ENCODE peak calls at places on chromosome 10, in six cellular contexts. C is hepatocyte; A is lower leg skin; E is fibroblast of lung; O is effector memory CD4-positive, alpha-beta T cell; P is spleen. B is an unnamed sample.

GRCh38 chr10:80509403-80510161 is 28.1 kb upstream of the SH2D4B start:
- DNase-seq in C (no peak), A (no peak), E (peak), O (no peak), P (peak), B (peak)

GRCh38 chr10:94349327-94349726 is 13.4 kb downstream of the NOC3L start:
- DNase-seq in C (no peak), A (no peak), E (no peak), O (no peak), P (no peak), B (no peak)

GRCh38 chr10:23976285-23976684 is 232.7 kb upstream of the KIAA1217 start:
- DNase-seq in C (no peak), A (no peak), E (no peak), O (no peak), P (no peak), B (no peak)

GRCh38 chr10:454860-455259 is 234.6 kb downstream of the DIP2C start:
- DNase-seq in C (peak), A (peak), E (peak), O (no peak), P (no peak), B (peak)

GRCh38 chr10:34539533-34540315 is 275.4 kb downstream of the PARD3 start:
- DNase-seq in C (peak), A (no peak), E (peak), O (no peak), P (no peak), B (peak)

GRCh38 chr10:23780331-23780730 is 341.5 kb downstream of the OTUD1 start:
- DNase-seq in C (no peak), A (no peak), E (no peak), O (no peak), P (no peak), B (no peak)

GRCh38 chr10:18681366-18681765 is 22.1 kb downstream of the ARL5B start:
- DNase-seq in C (no peak), A (no peak), E (peak), O (no peak), P (no peak), B (no peak)

GRCh38 chr10:92990615-92991014 is 70.0 kb upstream of the CYP26C1 start:
- DNase-seq in C (peak), A (no peak), E (no peak), O (no peak), P (no peak), B (no peak)

GRCh38 chr10:120688928-120689327 is 162.2 kb upstream of the WDR11 start:
- DNase-seq in C (no peak), A (no peak), E (no peak), O (no peak), P (no peak), B (no peak)

GRCh38 chr10:22655312-22655973 is 58.9 kb downstream of the PIP4K2A start:
- DNase-seq in C (peak), A (no peak), E (peak), O (no peak), P (no peak), B (peak)

GRCh38 chr10:108868881-108869280 is 1054.4 kb downstream of the XPNPEP1 start:
- DNase-seq in C (no peak), A (no peak), E (no peak), O (no peak), P (no peak), B (no peak)

GRCh38 chr10:100805543-100806355 is 60.4 kb downstream of the PAX2 start:
- DNase-seq in C (no peak), A (no peak), E (no peak), O (no peak), P (no peak), B (no peak)
- H3K4me3 ChIP-seq in C (no peak), A (no peak), E (no peak), O (no peak), P (no peak), B (no peak)

GRCh38 chr10:31838709-31839108 is 89.9 kb downstream of the ARHGAP12 start:
- DNase-seq in C (no peak), A (no peak), E (no peak), O (no peak), P (no peak), B (no peak)
- H3K4me3 ChIP-seq in C (no peak), A (no peak), E (no peak), O (no peak), P (no peak), B (no peak)

GRCh38 chr10:11140963-11141362 is 123.3 kb downstream of the CELF2 start:
- DNase-seq in C (no peak), A (no peak), E (no peak), O (no peak), P (no peak), B (no peak)
- H3K4me3 ChIP-seq in C (no peak), A (no peak), E (no peak), O (no peak), P (no peak), B (no peak)

GRCh38 chr10:71740069-71740468 is 20.5 kb upstream of the C10orf105 start:
- DNase-seq in C (peak), A (no peak), E (peak), O (no peak), P (no peak), B (no peak)

GRCh38 chr10:71742301-71743098 is 22.9 kb upstream of the C10orf105 start:
- DNase-seq in C (no peak), A (no peak), E (no peak), O (no peak), P (peak), B (no peak)

GRCh38 chr10:71741029-71741428 is 21.5 kb upstream of the C10orf105 start:
- DNase-seq in C (no peak), A (no peak), E (no peak), O (no peak), P (no peak), B (no peak)

GRCh38 chr10:71743099-71743838 is 23.7 kb upstream of the C10orf105 start:
- DNase-seq in C (no peak), A (no peak), E (no peak), O (no peak), P (peak), B (no peak)

GRCh38 chr10:71741671-71742070 is 22.1 kb upstream of the C10orf105 start:
- DNase-seq in C (no peak), A (no peak), E (no peak), O (no peak), P (peak), B (no peak)
- H3K4me3 ChIP-seq in C (no peak), A (no peak), E (no peak), O (peak), P (no peak), B (no peak)

GRCh38 chr10:132036153-132036886 is 29.4 kb upstream of the JAKMIP3 start:
- DNase-seq in C (peak), A (no peak), E (peak), O (no peak), P (peak), B (no peak)
- H3K4me3 ChIP-seq in C (peak), A (peak), E (peak), O (no peak), P (peak), B (peak)

GRCh38 chr10:68561804-68562649 is 1.9 kb downstream of the TET1 start:
- DNase-seq in C (peak), A (no peak), E (peak), O (no peak), P (no peak), B (no peak)
- H3K4me3 ChIP-seq in C (peak), A (no peak), E (peak), O (no peak), P (no peak), B (peak)

B was measured in BJ.